ENCODE peak calls at places on chromosomes 4 and X, in six cellular contexts. N is mesendoderm, A is mammary epithelial cell, E is coronary artery, J is endothelial cell, D is GM12891. Y is an unnamed sample.

GRCh38 chrX:40098264-40099045 is 697 bp upstream of the BCOR start:
- DNase-seq in N (peak), E (no peak), J (peak), D (no peak), A (peak), Y (no peak)

GRCh38 chr4:158172196-158172557 is 648 bp downstream of the GASK1B start:
- DNase-seq in D (no peak), E (no peak), N (no peak), J (no peak), A (peak), Y (no peak)

GRCh38 chrX:51902651-51903050 is 9.2 kb downstream of the MAGED1 start:
- DNase-seq in A (no peak), N (no peak), E (no peak), J (no peak), D (no peak), Y (no peak)

GRCh38 chrX:132092439-132093065 is 35.3 kb downstream of the FRMD7 start:
- DNase-seq in J (peak), A (peak), E (no peak), N (peak), D (peak), Y (peak)

GRCh38 chr4:165555302-165555701 is 176.5 kb downstream of the CPE start:
- DNase-seq in N (no peak), J (no peak), D (no peak), A (no peak), E (no peak), Y (no peak)

GRCh38 chr4:176102414-176102813 is 36.8 kb downstream of the WDR17 start:
- DNase-seq in J (no peak), N (no peak), A (no peak), E (no peak), D (no peak), Y (no peak)

GRCh38 chrX:151722241-151722846 is 6.5 kb downstream of the FATE1 start:
- DNase-seq in A (no peak), E (no peak), N (peak), D (no peak), J (peak), Y (no peak)

GRCh38 chrX:134026732-134027311 is 41.4 kb upstream of the GPC3 start:
- DNase-seq in E (no peak), J (peak), A (peak), D (no peak), N (peak), Y (peak)

GRCh38 chrX:38839944-38840343 is 38.7 kb downstream of the MID1IP1 start:
- DNase-seq in E (no peak), A (no peak), N (no peak), D (no peak), J (no peak), Y (no peak)

GRCh38 chrX:16826207-16826606 is 39.9 kb downstream of the TXLNG start:
- DNase-seq in A (peak), D (no peak), N (peak), J (no peak), E (no peak), Y (no peak)

GRCh38 chrX:70254909-70255308 is 5.1 kb downstream of the P2RY4 start:
- DNase-seq in N (no peak), D (no peak), J (no peak), A (no peak), E (no peak), Y (no peak)

GRCh38 chr4:73021634-73022033 is 47.9 kb downstream of the COX18 start:
- DNase-seq in J (no peak), N (peak), D (peak), E (no peak), A (peak), Y (no peak)

GRCh38 chr4:151998723-151999122 is 237.9 kb upstream of the GATB start:
- DNase-seq in D (no peak), A (no peak), N (no peak), E (no peak), J (no peak), Y (no peak)

GRCh38 chr4:2592572-2592971 is 56.1 kb downstream of the FAM193A start:
- DNase-seq in E (no peak), J (no peak), D (no peak), A (no peak), N (peak), Y (no peak)

GRCh38 chrX:71482228-71482958 is 50.5 kb upstream of the OGT start:
- DNase-seq in E (no peak), J (no peak), D (no peak), A (peak), N (no peak), Y (no peak)

GRCh38 chr4:120056249-120056648 is 10.4 kb downstream of the MAD2L1 start:
- DNase-seq in A (no peak), J (no peak), E (no peak), D (no peak), N (no peak), Y (no peak)

GRCh38 chr4:37762294-37763163 is 64.0 kb upstream of the PGM2 start:
- DNase-seq in A (peak), N (peak), D (no peak), J (no peak), E (no peak), Y (no peak)

GRCh38 chrX:10854594-10854993 is 234.2 kb upstream of the MID1 start:
- DNase-seq in D (no peak), N (peak), A (no peak), E (no peak), J (no peak), Y (no peak)

GRCh38 chr4:169397762-169398161 is 127.0 kb upstream of the SH3RF1 start:
- DNase-seq in E (no peak), J (no peak), D (no peak), A (peak), N (no peak), Y (no peak)

GRCh38 chr4:53959373-53959772 is 105.0 kb downstream of the CHIC2 start:
- DNase-seq in N (no peak), E (no peak), J (no peak), A (no peak), D (no peak), Y (no peak)

GRCh38 chrX:124263743-124264142 is 68.7 kb upstream of the TEX13D start:
- DNase-seq in E (no peak), A (peak), D (no peak), J (no peak), N (no peak), Y (no peak)